ENCODE peak calls at places on chromosomes 1 and 21, in five cellular contexts. One of them, this sample, is unnamed.

GRCh38 chr1:113106910-113107309 is 33.9 kb downstream of the LRIG2 start:
- DNase-seq in H1: no peak
- DNase-seq in IMR-90: no peak
- DNase-seq in neuronal stem cell: no peak
- DNase-seq in mesenchymal stem cell: no peak
- DNase-seq in this sample: no peak

GRCh38 chr1:21324368-21325137 is 34.3 kb upstream of the ECE1 start:
- DNase-seq in H1: no peak
- DNase-seq in IMR-90: peak; percentile 91
- DNase-seq in mesenchymal stem cell: peak; percentile 95
- DNase-seq in neuronal stem cell: no peak
- DNase-seq in this sample: peak; percentile 89

GRCh38 chr1:201261771-201262547 is 21.3 kb upstream of the PKP1 start:
- DNase-seq in IMR-90: peak; percentile 26
- DNase-seq in mesenchymal stem cell: no peak
- DNase-seq in neuronal stem cell: no peak
- DNase-seq in H1: peak; percentile 30
- DNase-seq in this sample: peak; percentile 95

GRCh38 chr1:207868252-207868768 is 42.6 kb downstream of the CD34 start:
- DNase-seq in H1: peak; percentile 58
- DNase-seq in neuronal stem cell: no peak
- DNase-seq in mesenchymal stem cell: peak; percentile 38
- DNase-seq in IMR-90: no peak
- DNase-seq in this sample: no peak

GRCh38 chr1:34871443-34872132 is 12.0 kb upstream of the SMIM12 start:
- DNase-seq in IMR-90: no peak
- DNase-seq in H1: no peak
- DNase-seq in mesenchymal stem cell: no peak
- DNase-seq in neuronal stem cell: no peak
- DNase-seq in this sample: no peak

GRCh38 chr1:217919683-217920502 is 288.7 kb downstream of the SPATA17 start:
- DNase-seq in IMR-90: no peak
- DNase-seq in H1: no peak
- DNase-seq in neuronal stem cell: no peak
- DNase-seq in mesenchymal stem cell: no peak
- DNase-seq in this sample: no peak

GRCh38 chr1:162701286-162701685 is 69.0 kb downstream of the DDR2 start:
- DNase-seq in IMR-90: no peak
- DNase-seq in mesenchymal stem cell: no peak
- DNase-seq in H1: no peak
- DNase-seq in neuronal stem cell: no peak
- DNase-seq in this sample: no peak

GRCh38 chr21:17512245-17513213 is at the start of gene CXADR:
- DNase-seq in IMR-90: no peak
- DNase-seq in H1: peak; percentile 94
- DNase-seq in neuronal stem cell: peak; percentile 92
- DNase-seq in mesenchymal stem cell: peak; percentile 33
- DNase-seq in this sample: peak; percentile 39

GRCh38 chr1:161887724-161888287 is 121.7 kb downstream of the ATF6 start:
- DNase-seq in H1: no peak
- DNase-seq in neuronal stem cell: no peak
- DNase-seq in mesenchymal stem cell: no peak
- DNase-seq in IMR-90: no peak
- DNase-seq in this sample: no peak

GRCh38 chr1:179441456-179441855 is 75.7 kb downstream of the AXDND1 start:
- DNase-seq in H1: no peak
- DNase-seq in neuronal stem cell: no peak
- DNase-seq in mesenchymal stem cell: no peak
- DNase-seq in IMR-90: no peak
- DNase-seq in this sample: peak; percentile 92

GRCh38 chr1:85992756-85993155 is 163.8 kb downstream of the COL24A1 start:
- DNase-seq in IMR-90: peak; percentile 76
- DNase-seq in H1: no peak
- DNase-seq in mesenchymal stem cell: peak; percentile 16
- DNase-seq in neuronal stem cell: no peak
- DNase-seq in this sample: no peak

GRCh38 chr1:28045777-28046176 is 42.6 kb downstream of the EYA3 start:
- DNase-seq in H1: no peak
- DNase-seq in neuronal stem cell: no peak
- DNase-seq in mesenchymal stem cell: no peak
- DNase-seq in IMR-90: no peak
- DNase-seq in this sample: no peak

GRCh38 chr1:12595839-12596821 is 21.9 kb downstream of the DHRS3 start:
- DNase-seq in neuronal stem cell: no peak
- DNase-seq in mesenchymal stem cell: peak; percentile 95
- DNase-seq in H1: peak; percentile 89
- DNase-seq in IMR-90: peak; percentile 98
- DNase-seq in this sample: peak; percentile 95

GRCh38 chr1:203480525-203481084 is 5.0 kb downstream of the PRELP start:
- DNase-seq in H1: no peak
- DNase-seq in IMR-90: peak; percentile 97
- DNase-seq in neuronal stem cell: no peak
- DNase-seq in mesenchymal stem cell: peak; percentile 86
- DNase-seq in this sample: peak; percentile 35

GRCh38 chr21:24729568-24729967 is 877.7 kb downstream of the MRPL39 start:
- DNase-seq in mesenchymal stem cell: no peak
- DNase-seq in IMR-90: peak; percentile 69
- DNase-seq in H1: no peak
- DNase-seq in neuronal stem cell: no peak
- DNase-seq in this sample: no peak

GRCh38 chr1:18781031-18781430 is 78.4 kb downstream of the TAS1R2 start:
- DNase-seq in neuronal stem cell: no peak
- DNase-seq in mesenchymal stem cell: no peak
- DNase-seq in IMR-90: no peak
- DNase-seq in H1: no peak
- DNase-seq in this sample: no peak

GRCh38 chr1:43968348-43968948 is 1.4 kb upstream of the DPH2 start:
- DNase-seq in IMR-90: no peak
- DNase-seq in H1: peak; percentile 80
- DNase-seq in neuronal stem cell: no peak
- DNase-seq in mesenchymal stem cell: peak; percentile 51
- DNase-seq in this sample: peak; percentile 60

GRCh38 chr1:37999434-38000232 is 5.7 kb downstream of the FHL3 start:
- DNase-seq in mesenchymal stem cell: peak; percentile 90
- DNase-seq in IMR-90: peak; percentile 66
- DNase-seq in H1: peak; percentile 55
- DNase-seq in neuronal stem cell: no peak
- DNase-seq in this sample: no peak

GRCh38 chr1:43671626-43672330 is 21.8 kb downstream of the KDM4A start:
- DNase-seq in mesenchymal stem cell: peak; percentile 61
- DNase-seq in IMR-90: peak; percentile 82
- DNase-seq in H1: no peak
- DNase-seq in neuronal stem cell: no peak
- DNase-seq in this sample: peak; percentile 37

GRCh38 chr21:39366563-39366962 is 17.7 kb upstream of the HMGN1 start:
- DNase-seq in mesenchymal stem cell: no peak
- DNase-seq in H1: no peak
- DNase-seq in IMR-90: no peak
- DNase-seq in neuronal stem cell: no peak
- DNase-seq in this sample: no peak

GRCh38 chr21:28687571-28687970 is 305.1 kb downstream of the LTN1 start:
- DNase-seq in mesenchymal stem cell: no peak
- DNase-seq in IMR-90: no peak
- DNase-seq in H1: no peak
- DNase-seq in neuronal stem cell: no peak
- DNase-seq in this sample: no peak

GRCh38 chr1:60589046-60589748 is 493.2 kb upstream of the NFIA start:
- DNase-seq in H1: no peak
- DNase-seq in IMR-90: no peak
- DNase-seq in neuronal stem cell: no peak
- DNase-seq in mesenchymal stem cell: no peak
- DNase-seq in this sample: no peak

GRCh38 chr21:27320868-27321267 is 354.0 kb upstream of the ADAMTS5 start:
- DNase-seq in H1: no peak
- DNase-seq in mesenchymal stem cell: no peak
- DNase-seq in neuronal stem cell: no peak
- DNase-seq in IMR-90: no peak
- DNase-seq in this sample: no peak

DNA sequence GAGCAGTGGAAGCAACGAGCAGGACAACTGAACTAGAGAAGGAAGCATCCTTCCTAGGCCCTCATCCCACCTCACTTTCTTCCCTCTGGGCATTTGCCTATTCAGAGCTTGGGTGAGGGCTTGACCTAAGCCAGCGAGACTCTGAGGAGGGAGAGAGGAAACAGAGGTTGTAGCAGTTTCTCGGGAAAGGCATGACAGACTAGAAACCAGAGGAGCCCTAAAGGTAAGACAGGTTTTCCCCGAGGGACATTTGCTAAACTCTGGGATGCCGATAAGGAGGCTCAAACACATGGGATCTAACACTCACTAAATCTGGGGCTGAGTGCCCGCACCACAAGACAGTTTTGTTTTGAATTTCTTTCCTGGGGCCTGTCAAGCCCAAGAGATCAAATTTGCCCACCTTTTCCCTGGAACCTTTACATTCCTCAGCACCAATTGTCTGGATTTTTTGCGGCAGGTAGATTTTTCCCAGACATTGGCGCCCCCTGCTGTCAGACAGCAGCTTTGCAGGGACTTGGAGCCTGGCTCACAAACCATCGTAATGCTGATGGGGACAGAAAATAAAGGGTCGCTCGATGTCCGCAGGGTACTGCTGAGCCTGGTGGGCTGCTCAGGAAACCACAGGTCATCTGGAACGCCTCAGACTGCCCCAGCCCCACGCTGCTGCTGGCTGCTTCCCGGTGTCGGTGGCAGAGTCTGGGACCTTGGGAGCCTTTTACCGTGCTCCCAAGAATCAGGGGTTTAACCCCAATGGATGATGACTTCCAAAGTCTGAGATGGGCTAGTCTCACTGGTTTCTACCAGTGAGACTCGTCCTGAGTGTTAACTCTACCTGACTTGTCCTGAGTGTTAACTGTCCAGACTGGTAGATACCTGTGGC is 23.4 kb upstream of the TSPAN2 start:
- DNase-seq in mesenchymal stem cell: peak; percentile 22
- DNase-seq in IMR-90: no peak
- DNase-seq in H1: peak; percentile 89
- DNase-seq in neuronal stem cell: peak; percentile 57
- DNase-seq in this sample: peak; percentile 63
- H3K14ac ChIP-seq in mesenchymal stem cell: no peak overlapping the region
- H3K14ac ChIP-seq in IMR-90: no peak overlapping the region
- H3K14ac ChIP-seq in H1: no peak overlapping the region
- H3K14ac ChIP-seq in neuronal stem cell: no peak overlapping the region
- H3K14ac ChIP-seq in this sample: no peak overlapping the region

DNA sequence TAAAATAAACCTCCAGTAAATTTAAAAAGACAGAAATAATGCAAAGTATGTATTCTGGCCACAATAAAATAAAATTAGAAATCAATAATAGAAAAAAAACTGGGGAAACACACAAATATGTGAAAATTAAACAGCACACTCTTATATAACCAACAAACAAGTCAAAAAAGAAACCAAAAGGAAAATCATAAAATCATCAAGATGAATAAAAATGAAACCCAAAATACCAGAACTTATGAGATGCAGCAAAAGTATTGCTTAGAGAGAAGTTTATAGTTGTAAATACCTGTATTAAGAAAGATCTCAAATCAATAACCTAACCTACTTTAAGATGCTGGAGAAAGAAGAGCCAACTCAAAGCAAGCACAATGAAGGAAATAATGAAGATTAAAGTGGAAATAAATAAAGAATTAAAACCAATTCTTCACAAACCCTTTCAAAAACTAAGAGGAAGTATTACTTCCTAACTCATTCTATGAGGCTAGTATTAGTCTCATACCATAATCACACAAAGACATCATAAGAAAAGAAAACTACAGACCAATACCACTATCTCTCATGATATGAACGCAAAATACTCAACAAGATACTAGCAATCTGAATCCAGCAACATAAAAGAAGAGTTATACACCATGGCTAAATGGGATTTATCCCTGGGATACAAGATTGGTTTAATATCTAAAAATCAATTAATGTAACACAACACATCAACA is 6.4 kb upstream of the KRTAP10-3 start:
- DNase-seq in mesenchymal stem cell: no peak
- DNase-seq in IMR-90: no peak
- DNase-seq in H1: no peak
- DNase-seq in neuronal stem cell: no peak
- DNase-seq in this sample: no peak
- H2AK5ac ChIP-seq in mesenchymal stem cell: no peak overlapping the region
- H2AK5ac ChIP-seq in IMR-90: no peak overlapping the region
- H2AK5ac ChIP-seq in H1: no peak overlapping the region
- H2AK5ac ChIP-seq in neuronal stem cell: no peak overlapping the region
- H2AK5ac ChIP-seq in this sample: no peak overlapping the region

GRCh38 chr1:154330669-154331068 is 5.3 kb downstream of the ATP8B2 start:
- DNase-seq in H1: no peak
- DNase-seq in IMR-90: no peak
- DNase-seq in neuronal stem cell: no peak
- DNase-seq in mesenchymal stem cell: no peak
- DNase-seq in this sample: no peak

GRCh38 chr1:154328318-154329151 is 3.2 kb downstream of the ATP8B2 start:
- DNase-seq in H1: peak; percentile 84
- DNase-seq in mesenchymal stem cell: peak; percentile 76
- DNase-seq in neuronal stem cell: no peak
- DNase-seq in IMR-90: peak; percentile 62
- DNase-seq in this sample: no peak

GRCh38 chr1:154329551-154330131 is 4.3 kb downstream of the ATP8B2 start:
- DNase-seq in IMR-90: no peak
- DNase-seq in neuronal stem cell: no peak
- DNase-seq in mesenchymal stem cell: no peak
- DNase-seq in H1: no peak
- DNase-seq in this sample: no peak

GRCh38 chr1:154327466-154328317 is 2.4 kb downstream of the ATP8B2 start:
- DNase-seq in H1: no peak
- DNase-seq in neuronal stem cell: no peak
- DNase-seq in IMR-90: no peak
- DNase-seq in mesenchymal stem cell: no peak
- DNase-seq in this sample: no peak

GRCh38 chr1:154329152-154329521 is 3.8 kb downstream of the ATP8B2 start:
- DNase-seq in IMR-90: no peak
- DNase-seq in neuronal stem cell: no peak
- DNase-seq in mesenchymal stem cell: no peak
- DNase-seq in H1: peak; percentile 75
- DNase-seq in this sample: no peak
- H3K4me3 ChIP-seq in IMR-90: peak overlapping the region; percentile 35
- H3K4me3 ChIP-seq in neuronal stem cell: no peak overlapping the region
- H3K4me3 ChIP-seq in mesenchymal stem cell: peak overlapping the region; percentile 78
- H3K4me3 ChIP-seq in H1: peak overlapping the region; percentile 60
- H3K4me3 ChIP-seq in this sample: no peak overlapping the region

DNA sequence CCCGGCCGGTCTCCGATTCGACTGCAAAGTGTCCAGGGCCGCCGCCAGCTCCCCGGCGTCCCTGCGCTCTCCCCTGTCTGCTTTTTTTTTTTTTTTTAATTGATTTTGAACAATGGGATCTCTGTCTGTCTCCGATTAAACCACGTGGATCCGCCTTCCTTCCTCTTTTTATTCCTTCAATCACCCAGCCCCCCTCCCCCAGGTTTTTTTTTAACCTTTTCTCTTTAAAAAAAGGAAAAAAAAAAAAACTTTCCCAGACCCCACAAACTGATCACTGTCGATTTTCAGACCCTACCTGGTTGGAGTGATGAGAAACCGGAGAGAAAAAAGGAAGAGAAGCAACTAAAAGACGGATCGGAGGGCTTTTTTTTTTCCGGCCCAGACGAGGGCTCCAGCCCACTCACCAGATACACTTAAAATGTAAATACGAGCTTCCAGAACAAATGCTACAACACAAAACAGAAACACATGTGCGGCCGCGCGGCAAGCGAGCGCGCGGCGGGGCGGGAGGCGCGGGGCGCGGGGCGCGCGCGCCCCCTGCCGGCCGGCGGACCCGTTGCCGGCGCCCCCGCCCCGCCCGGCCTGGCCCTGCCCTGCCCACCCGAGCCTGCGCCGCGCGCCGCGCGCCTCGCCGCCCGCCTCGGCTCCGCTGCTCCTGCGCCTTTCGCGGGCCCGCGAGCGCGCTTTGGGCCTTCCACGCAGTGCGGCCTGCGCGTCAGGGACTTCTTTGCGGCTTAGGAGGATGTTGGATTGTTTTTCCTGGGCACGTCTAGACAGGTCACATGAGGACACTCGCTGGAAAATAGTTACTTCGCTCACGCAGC is at the start of gene RCC2:
- DNase-seq in H1: peak; percentile 75
- DNase-seq in neuronal stem cell: peak; percentile 62
- DNase-seq in mesenchymal stem cell: peak; percentile 87
- DNase-seq in IMR-90: peak; percentile 80
- DNase-seq in this sample: peak; percentile 77
- H3K14ac ChIP-seq in H1: no peak within 1 kb of the TSS
- H3K14ac ChIP-seq in neuronal stem cell: peak within 1 kb of the TSS; percentile 43
- H3K14ac ChIP-seq in mesenchymal stem cell: peak within 1 kb of the TSS; percentile 87
- H3K14ac ChIP-seq in IMR-90: peak within 1 kb of the TSS; percentile 97
- H3K14ac ChIP-seq in this sample: peak within 1 kb of the TSS; percentile 97

This sample was measured in trophoblast cell.